ENCODE peak calls at places on chromosomes 12 and 14, in seven cellular contexts. P, F, O, I, E, M and S are unnamed samples.

GRCh38 chr12:100733817-100734593 is 60.6 kb upstream of the ANO4 start:
- DNase-seq in F (peak), I (no peak), M (no peak), P (no peak), E (no peak), O (no peak), S (peak)

GRCh38 chr12:118633071-118633470 is 256.7 kb downstream of the SUDS3 start:
- DNase-seq in F (no peak), I (no peak), M (no peak), O (no peak), P (no peak), E (no peak), S (no peak)

GRCh38 chr12:121949643-121950397 is 31.4 kb downstream of the CFAP251 start:
- DNase-seq in M (no peak), F (peak), O (no peak), I (no peak), P (no peak), E (no peak), S (peak)

GRCh38 chr12:5171701-5172100 is 128.0 kb downstream of the KCNA5 start:
- DNase-seq in F (peak), O (no peak), I (no peak), M (no peak), E (no peak), P (no peak), S (peak)

GRCh38 chr12:43282106-43282505 is 269.9 kb downstream of the ADAMTS20 start:
- DNase-seq in O (no peak), F (peak), I (no peak), M (no peak), P (no peak), E (no peak), S (no peak)

GRCh38 chr12:49980501-49981158 is 7.9 kb downstream of the AQP6 start:
- DNase-seq in F (no peak), M (no peak), O (no peak), P (no peak), E (no peak), I (no peak), S (no peak)

GRCh38 chr12:123763093-123763492 is 992 bp downstream of the DNAH10 start:
- DNase-seq in P (no peak), F (no peak), E (no peak), I (no peak), M (no peak), O (no peak), S (no peak)

GRCh38 chr14:50045039-50045711 is 71.2 kb downstream of the VCPKMT start:
- DNase-seq in M (peak), I (peak), E (peak), O (peak), P (peak), F (no peak), S (peak)

GRCh38 chr12:7581046-7581445 is 77.5 kb upstream of the CD163 start:
- DNase-seq in P (no peak), I (no peak), O (no peak), M (no peak), F (no peak), E (no peak), S (no peak)

GRCh38 chr12:73531752-73532151 is 1005.9 kb upstream of the ATXN7L3B start:
- DNase-seq in I (no peak), P (no peak), O (no peak), E (no peak), F (no peak), M (no peak), S (no peak)

GRCh38 chr14:52369305-52369781 is 55.2 kb downstream of the PTGER2 start:
- DNase-seq in F (no peak), O (no peak), P (peak), E (no peak), M (peak), I (no peak), S (peak)

GRCh38 chr12:26121323-26121740 is 3.5 kb downstream of the BHLHE41 start:
- DNase-seq in F (no peak), O (no peak), I (no peak), E (no peak), M (no peak), P (no peak), S (peak)

GRCh38 chr12:103530352-103530751 is 34.6 kb upstream of the C12orf42 start:
- DNase-seq in M (no peak), F (no peak), E (peak), I (no peak), O (no peak), P (no peak), S (no peak)

GRCh38 chr12:122858591-122859302 is 23.5 kb downstream of the HIP1R start:
- DNase-seq in I (no peak), O (no peak), P (no peak), M (peak), E (no peak), F (no peak), S (no peak)

GRCh38 chr12:9702239-9702638 is 30.7 kb downstream of the CLECL1 start:
- DNase-seq in E (no peak), P (no peak), F (no peak), I (no peak), M (no peak), O (no peak), S (no peak)

GRCh38 chr12:109840349-109841073 is 7.3 kb upstream of the TRPV4 start:
- DNase-seq in P (no peak), F (no peak), M (no peak), O (no peak), I (no peak), E (no peak), S (peak)

GRCh38 chr12:15880721-15881120 is 1.5 kb upstream of the STRAP start:
- DNase-seq in P (no peak), F (no peak), E (no peak), O (no peak), M (no peak), I (no peak), S (no peak)

GRCh38 chr12:118813778-118814359 is 167.5 kb upstream of the SRRM4 start:
- DNase-seq in I (no peak), P (no peak), O (no peak), F (no peak), M (no peak), E (no peak), S (no peak)

GRCh38 chr14:29928342-29928640 is 644 bp upstream of the PRKD1 start:
- DNase-seq in P (no peak), M (no peak), E (no peak), F (no peak), O (no peak), I (no peak), S (no peak)

GRCh38 chr12:122855985-122856831 is 21.0 kb downstream of the HIP1R start:
- DNase-seq in E (no peak), O (no peak), I (no peak), P (no peak), M (no peak), F (no peak), S (no peak)

GRCh38 chr12:14394317-14395058 is 29.0 kb downstream of the ATF7IP start:
- DNase-seq in E (peak), P (no peak), O (no peak), F (peak), M (no peak), I (no peak), S (peak)

GRCh38 chr14:61391119-61391518 is 69.7 kb downstream of the PRKCH start:
- DNase-seq in M (no peak), P (no peak), I (no peak), O (no peak), F (no peak), E (no peak), S (no peak)

GRCh38 chr12:32897688-32898573 is 1.4 kb upstream of the PKP2 start:
- DNase-seq in O (no peak), M (no peak), F (no peak), I (no peak), P (no peak), E (no peak), S (no peak)

GRCh38 chr14:68786491-68787234 is 6.2 kb downstream of the ZFP36L1 start:
- DNase-seq in M (no peak), E (peak), I (no peak), F (no peak), P (no peak), O (no peak), S (peak)

GRCh38 chr14:71414631-71415403 is 507.6 kb downstream of the PCNX1 start:
- DNase-seq in M (no peak), P (no peak), O (no peak), I (no peak), E (no peak), F (no peak), S (peak)

GRCh38 chr14:71591929-71592328 is 340.3 kb upstream of the RGS6 start:
- DNase-seq in O (no peak), F (no peak), M (no peak), E (no peak), I (no peak), P (no peak), S (peak)

GRCh38 chr12:1906579-1906978 is 11.9 kb downstream of the CACNA2D4 start:
- DNase-seq in E (no peak), F (no peak), I (no peak), P (no peak), O (no peak), M (no peak), S (no peak)

GRCh38 chr12:112018571-112019237 is 5.5 kb downstream of the ERP29 start:
- DNase-seq in E (no peak), F (no peak), P (no peak), M (no peak), I (no peak), O (no peak), S (peak)

GRCh38 chr14:94614802-94615201 is 2.6 kb downstream of the SERPINA3 start:
- DNase-seq in I (no peak), F (no peak), P (no peak), O (no peak), E (no peak), M (no peak), S (no peak)

GRCh38 chr12:56117778-56118687 is at the start of gene ZC3H10:
- DNase-seq in O (peak), F (peak), P (peak), M (peak), E (peak), I (peak), S (peak)

GRCh38 chr14:71116206-71117122 is 209.2 kb downstream of the PCNX1 start:
- DNase-seq in F (no peak), P (no peak), I (no peak), E (peak), O (no peak), M (no peak), S (no peak)

GRCh38 chr14:75425443-75425842 is 2.4 kb upstream of the JDP2 start:
- DNase-seq in E (no peak), P (no peak), F (no peak), M (no peak), O (no peak), I (no peak), S (no peak)

GRCh38 chr12:24821691-24822090 is 127.2 kb downstream of the BCAT1 start:
- DNase-seq in P (no peak), F (no peak), I (no peak), M (no peak), E (no peak), O (no peak), S (peak)

GRCh38 chr14:100621806-100622205 is 34.6 kb upstream of the BEGAIN start:
- DNase-seq in M (peak), P (no peak), I (no peak), F (no peak), E (no peak), O (no peak), S (no peak)